ENCODE peak calls at places on chromosomes 2 and 18, in five cellular contexts. O, N, J, A and Q are unnamed samples.

GRCh38 chr2:28119631-28120030 is 229.1 kb downstream of the BABAM2 start:
- DNase-seq in A (no peak), N (no peak), J (no peak), O (no peak), Q (no peak)

GRCh38 chr2:112140899-112141622 is 2.9 kb downstream of the FBLN7 start:
- DNase-seq in J (no peak), O (no peak), A (no peak), N (no peak), Q (no peak)

GRCh38 chr18:10142496-10143160 is 228.8 kb downstream of the VAPA start:
- DNase-seq in O (no peak), N (no peak), A (no peak), J (no peak), Q (peak)

GRCh38 chr2:240434728-240435456 is 571 bp upstream of the GPC1 start:
- DNase-seq in N (peak), O (peak), J (peak), A (peak), Q (peak)

GRCh38 chr2:215888680-215889079 is 124.7 kb downstream of the MREG start:
- DNase-seq in A (no peak), J (no peak), O (no peak), N (no peak), Q (no peak)

GRCh38 chr2:146602856-146603255 is 1242.0 kb upstream of the ACVR2A start:
- DNase-seq in A (no peak), J (no peak), N (no peak), O (no peak), Q (no peak)

GRCh38 chr2:98556634-98557033 is 51.7 kb downstream of the COA5 start:
- DNase-seq in J (no peak), A (no peak), O (no peak), N (no peak), Q (no peak)

GRCh38 chr2:79219383-79219988 is 59.9 kb upstream of the REG3A start:
- DNase-seq in N (peak), A (peak), O (no peak), J (no peak), Q (no peak)

GRCh38 chr18:48345596-48345995 is 63.6 kb downstream of the ZBTB7C start:
- DNase-seq in A (peak), O (no peak), J (no peak), N (no peak), Q (peak)

GRCh38 chr2:189639003-189639609 is 22.2 kb upstream of the ASNSD1 start:
- DNase-seq in A (no peak), N (no peak), O (no peak), J (no peak), Q (peak)

GRCh38 chr18:50797147-50797546 is 22.7 kb downstream of the MRO start:
- DNase-seq in J (no peak), A (no peak), O (no peak), N (no peak), Q (no peak)

GRCh38 chr18:51621103-51621969 is 423.9 kb upstream of the MEX3C start:
- DNase-seq in A (peak), O (peak), J (no peak), N (peak), Q (no peak)

GRCh38 chr2:11278219-11278618 is 66.2 kb downstream of the ROCK2 start:
- DNase-seq in N (no peak), O (no peak), A (no peak), J (no peak), Q (no peak)